ENCODE peak calls at places on chromosome 1, in six cellular contexts. N is HFF-Myc, A is lower lobe of right lung, L is lung, R is nephron progenitor cell, Z is GM10248. B is an unnamed sample.
A peak's percentile ranks its signal among the peaks of the same experiment; 100 is the strongest.

GRCh38 chr1:112694363-112694929 is 12.5 kb downstream of the RHOC start:
- DNase-seq in N (no peak), A (no peak), L (no peak), R (no peak), Z (no peak), B (no peak)

GRCh38 chr1:164771001-164771550 is 212.1 kb downstream of the PBX1 start:
- DNase-seq in N (no peak), A (no peak), L (no peak), R (no peak), Z (no peak), B (no peak)

GRCh38 chr1:233790662-233791371 is 113.7 kb upstream of the SLC35F3 start:
- DNase-seq in N (peak; percentile 40), A (no peak), L (no peak), R (peak; percentile 40), Z (peak; percentile 61), B (peak; percentile 84)

GRCh38 chr1:119743308-119743707 is 25.4 kb downstream of the HMGCS2 start:
- DNase-seq in N (no peak), A (no peak), L (no peak), R (no peak), Z (no peak), B (peak; percentile 27)

GRCh38 chr1:36125129-36125991 is at the start of gene COL8A2:
- DNase-seq in N (no peak), A (peak; percentile 65), L (no peak), R (peak; percentile 71), Z (no peak), B (no peak)

GRCh38 chr1:62212411-62212810 is 17.8 kb downstream of the L1TD1 start:
- DNase-seq in N (no peak), A (no peak), L (no peak), R (no peak), Z (no peak), B (no peak)

GRCh38 chr1:197182716-197183115 is 36.2 kb upstream of the ASPM start:
- DNase-seq in N (no peak), A (no peak), L (no peak), R (no peak), Z (no peak), B (no peak)

GRCh38 chr1:196295766-196296165 is 312.5 kb downstream of the KCNT2 start:
- DNase-seq in N (no peak), A (no peak), L (no peak), R (no peak), Z (no peak), B (peak; percentile 17)

GRCh38 chr1:91746728-91747338 is 139.1 kb downstream of the TGFBR3 start:
- DNase-seq in N (no peak), A (no peak), L (no peak), R (no peak), Z (no peak), B (no peak)

GRCh38 chr1:240784776-240785175 is 172.8 kb upstream of the GREM2 start:
- DNase-seq in N (no peak), A (no peak), L (no peak), R (no peak), Z (no peak), B (no peak)
- TF ChIP-seq CTCF in N (no peak), A (no peak), L (no peak), R (no peak), Z (no peak), B (no peak)

GRCh38 chr1:149945206-149945605 is 8.5 kb upstream of the MTMR11 start:
- DNase-seq in N (no peak), A (no peak), L (no peak), R (no peak), Z (no peak), B (no peak)

GRCh38 chr1:149940427-149940826 is 3.7 kb upstream of the MTMR11 start:
- DNase-seq in N (no peak), A (no peak), L (no peak), R (no peak), Z (no peak), B (no peak)

GRCh38 chr1:149942885-149943284 is 6.2 kb upstream of the MTMR11 start:
- DNase-seq in N (no peak), A (no peak), L (no peak), R (no peak), Z (no peak), B (no peak)

GRCh38 chr1:149937779-149938178 is 1.1 kb upstream of the MTMR11 start:
- DNase-seq in N (no peak), A (no peak), L (no peak), R (no peak), Z (no peak), B (no peak)

DNA sequence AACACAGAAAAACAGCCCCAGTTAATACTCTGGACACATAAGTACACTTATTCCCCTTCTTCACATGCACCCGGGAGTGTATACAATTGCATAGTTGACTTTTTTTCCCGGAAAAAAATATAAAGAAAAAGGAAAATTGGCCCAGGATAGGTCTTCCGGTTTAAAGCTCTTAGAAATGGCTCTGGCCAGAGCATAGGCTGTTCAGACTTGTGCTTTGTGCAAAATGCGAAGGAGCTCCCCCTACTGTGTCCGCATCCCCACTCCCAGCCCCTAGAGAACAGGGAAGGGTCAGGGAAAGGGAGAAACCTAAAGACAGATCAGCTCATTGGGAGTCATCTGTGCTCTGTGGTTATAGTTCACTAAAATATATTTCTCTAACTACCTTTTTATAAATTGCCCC is 5.5 kb upstream of the MTMR11 start:
- DNase-seq in N (no peak), A (no peak), L (no peak), R (peak; percentile 55), Z (no peak), B (peak; percentile 28)
- TF ChIP-seq CTCF in N (peak; percentile 40), A (peak; percentile 32), L (no peak), R (peak; percentile 23), Z (no peak), B (no peak)

DNA sequence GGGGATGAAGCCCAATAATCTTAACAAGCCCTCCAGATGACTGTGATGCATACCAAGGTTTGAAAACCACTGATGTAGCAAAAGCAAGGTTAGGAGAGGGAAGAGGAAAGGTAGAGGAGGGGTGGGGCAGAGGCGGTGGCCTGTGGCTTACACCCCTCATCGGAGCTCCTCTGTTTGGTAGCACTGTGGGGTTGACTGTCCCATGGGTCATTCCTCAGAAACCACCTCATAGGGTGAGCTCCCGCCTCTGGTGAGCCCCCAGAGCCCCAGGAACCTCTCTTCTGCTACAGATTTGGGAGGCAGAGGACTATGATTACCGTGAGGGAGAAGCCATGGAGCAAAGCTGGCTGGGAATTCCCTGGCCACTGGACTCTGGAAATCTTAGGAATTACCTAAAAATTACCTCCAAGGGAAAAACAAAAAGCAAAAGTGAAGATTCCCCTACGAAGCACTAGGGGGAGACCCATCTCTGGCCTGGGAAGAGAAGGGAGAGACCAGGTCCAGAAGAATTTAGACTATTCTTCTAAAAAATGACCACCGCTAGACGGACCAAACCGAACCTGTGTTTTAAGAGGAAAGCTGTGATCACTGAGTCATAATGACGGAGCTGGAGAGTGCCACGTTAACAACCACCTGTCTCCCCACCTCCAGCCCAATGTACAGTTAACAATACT is 1.5 kb upstream of the RASSF5 start:
- DNase-seq in N (no peak), A (no peak), L (no peak), R (no peak), Z (no peak), B (peak; percentile 69)
- TF ChIP-seq CTCF in N (peak; percentile 66), A (peak; percentile 45), L (peak; percentile 5), R (peak; percentile 53), Z (peak; percentile 39), B (peak; percentile 75)

GRCh38 chr1:12314328-12314903 is 84.6 kb downstream of the VPS13D start:
- DNase-seq in N (no peak), A (no peak), L (no peak), R (no peak), Z (peak; percentile 25), B (peak; percentile 8)
- TF ChIP-seq CTCF in N (no peak), A (peak; percentile 42), L (no peak), R (peak; percentile 50), Z (peak; percentile 27), B (peak; percentile 34)

DNA sequence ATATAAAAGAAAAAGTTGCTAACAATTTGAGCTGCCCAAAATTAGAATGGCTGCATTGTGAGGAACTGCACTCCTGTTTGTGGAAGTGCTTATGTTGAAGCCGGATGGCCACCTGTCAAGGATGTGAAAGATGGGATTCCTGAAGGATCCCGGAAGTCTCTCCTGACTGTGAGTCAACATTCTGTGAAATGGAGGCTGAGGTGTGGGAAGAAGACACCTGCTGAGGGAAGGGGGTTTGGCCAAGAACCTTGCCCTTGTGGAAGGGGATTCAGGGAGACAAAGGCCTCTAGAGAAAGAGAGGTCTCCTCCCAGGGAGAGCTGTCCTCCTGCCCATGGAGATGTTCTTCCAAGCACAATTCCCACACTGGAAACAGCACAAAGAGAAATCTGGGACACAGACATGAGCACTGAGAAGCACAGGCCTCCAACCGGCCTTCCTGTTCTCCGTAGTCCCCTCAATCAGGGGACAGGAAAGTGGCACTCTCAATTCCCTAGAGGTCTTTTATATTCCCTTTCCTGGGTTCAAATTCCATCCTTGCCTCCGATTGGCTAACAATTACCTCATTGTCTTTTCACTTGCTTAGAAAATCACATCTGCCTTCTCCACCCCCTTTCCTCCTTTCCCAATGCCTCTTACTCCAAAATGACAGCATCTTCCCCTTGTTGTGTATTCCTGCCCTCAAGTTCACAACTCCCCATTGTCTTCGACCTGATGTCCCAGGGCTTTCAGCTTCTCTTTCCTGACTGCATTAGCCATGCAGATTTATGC is 70.6 kb downstream of the CD2 start:
- DNase-seq in N (no peak), A (no peak), L (no peak), R (no peak), Z (no peak), B (no peak)
- TF ChIP-seq CTCF in N (no peak), A (no peak), L (no peak), R (no peak), Z (no peak), B (no peak)

DNA sequence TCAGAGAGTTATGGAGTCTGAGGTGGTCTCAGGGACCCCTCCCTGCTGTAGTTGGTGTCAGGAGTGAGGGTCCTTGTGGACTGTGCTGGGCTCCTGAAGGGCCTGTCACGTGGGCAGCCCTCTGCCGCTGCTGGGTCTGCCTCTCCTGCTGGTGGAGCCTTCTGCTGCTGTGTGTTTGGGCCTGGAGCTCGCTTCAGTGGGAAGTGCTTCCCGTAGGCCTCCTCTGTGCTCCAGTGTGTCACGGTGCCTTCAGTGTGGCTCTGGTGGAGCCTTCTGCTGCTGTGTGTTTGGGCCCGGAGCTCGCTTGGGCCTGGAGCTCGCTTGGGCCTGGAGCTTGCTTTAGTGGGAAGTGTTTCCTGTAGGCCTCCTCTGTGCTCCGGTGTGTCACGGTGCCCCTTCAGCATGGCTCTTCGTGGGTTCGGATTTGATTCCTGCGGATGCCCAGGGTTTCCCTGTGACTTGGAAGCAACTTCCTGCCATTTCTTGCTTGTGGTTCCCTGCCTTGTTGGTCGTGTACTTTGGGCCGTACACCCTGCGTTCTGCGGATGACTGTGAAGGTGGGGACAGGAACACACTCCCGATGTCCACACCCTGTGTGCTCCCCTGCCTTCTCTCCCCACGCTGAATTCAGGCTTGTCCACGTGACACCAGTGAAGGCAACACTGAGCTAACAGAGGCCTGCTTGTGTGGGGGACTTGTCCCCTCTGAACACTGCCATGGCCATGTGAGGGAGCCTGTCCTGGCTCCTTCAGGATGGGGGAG is 19.5 kb downstream of the C1orf174 start:
- DNase-seq in N (no peak), A (peak; percentile 32), L (no peak), R (no peak), Z (no peak), B (no peak)
- TF ChIP-seq CTCF in N (no peak), A (no peak), L (no peak), R (no peak), Z (no peak), B (no peak)

B was measured in MCF 10A.